ENCODE peak calls at places on chromosome 9, in eight cellular contexts. I, G, H, Y, K, T, Q and E are unnamed samples.

GRCh38 chr9:109912726-109913460 is 132.9 kb downstream of the PALM2AKAP2 start:
- DNase-seq in I (no peak), Y (no peak), T (peak), G (no peak), H (no peak), Q (no peak), K (no peak), E (no peak)

GRCh38 chr9:91127653-91128052 is 234.1 kb downstream of the AUH start:
- DNase-seq in Q (no peak), H (no peak), I (no peak), K (no peak), T (no peak), Y (no peak), G (no peak), E (no peak)

GRCh38 chr9:138071731-138072130 is 194.1 kb downstream of the CACNA1B start:
- DNase-seq in I (no peak), T (no peak), Y (no peak), H (no peak), Q (no peak), K (no peak), G (no peak), E (no peak)

GRCh38 chr9:113564804-113565237 is 101.3 kb downstream of the RGS3 start:
- DNase-seq in Y (peak), Q (no peak), K (peak), I (no peak), G (no peak), H (peak), T (peak), E (no peak)

GRCh38 chr9:92100237-92100911 is 14.8 kb downstream of the SPTLC1 start:
- DNase-seq in Y (no peak), I (no peak), K (peak), Q (no peak), T (peak), H (peak), G (no peak), E (peak)

GRCh38 chr9:128149951-128150593 is 819 bp downstream of the LCN2 start:
- DNase-seq in H (no peak), T (no peak), Y (no peak), G (no peak), Q (no peak), K (no peak), I (no peak), E (no peak)

GRCh38 chr9:76438841-76439588 is 20.0 kb upstream of the GCNT1 start:
- DNase-seq in H (no peak), Y (no peak), K (no peak), Q (no peak), I (no peak), T (no peak), G (no peak), E (no peak)

GRCh38 chr9:69871143-69871834 is 50.7 kb downstream of the CFAP95 start:
- DNase-seq in H (no peak), Y (no peak), I (no peak), T (peak), G (no peak), Q (no peak), K (no peak), E (no peak)

GRCh38 chr9:79615038-79615437 is 43.3 kb downstream of the TLE4 start:
- DNase-seq in G (no peak), Y (no peak), K (no peak), I (no peak), Q (no peak), H (no peak), T (no peak), E (no peak)

GRCh38 chr9:112338561-112338960 is 5.1 kb upstream of the PTBP3 start:
- DNase-seq in K (peak), G (no peak), T (peak), Y (no peak), I (no peak), Q (no peak), H (peak), E (peak)

GRCh38 chr9:107214915-107215314 is 68.2 kb upstream of the RAD23B start:
- DNase-seq in T (peak), Q (no peak), H (peak), I (no peak), K (peak), Y (no peak), G (no peak), E (no peak)

GRCh38 chr9:69758981-69759477 is 782 bp downstream of the PTAR1 start:
- DNase-seq in T (peak), I (no peak), Y (no peak), H (no peak), Q (no peak), K (no peak), G (no peak), E (no peak)

GRCh38 chr9:91781906-91782305 is 168.1 kb downstream of the ROR2 start:
- DNase-seq in I (no peak), H (no peak), Q (no peak), T (no peak), K (no peak), Y (no peak), G (no peak), E (no peak)

GRCh38 chr9:137721899-137722298 is 103.1 kb downstream of the EHMT1 start:
- DNase-seq in H (no peak), Y (no peak), Q (no peak), K (no peak), I (no peak), T (no peak), G (peak), E (no peak)

GRCh38 chr9:16721972-16722371 is 148.5 kb downstream of the BNC2 start:
- DNase-seq in I (no peak), K (peak), Q (no peak), Y (no peak), T (peak), G (no peak), H (peak), E (no peak)

GRCh38 chr9:27308691-27309390 is 11.9 kb upstream of the EQTN start:
- DNase-seq in H (no peak), Q (no peak), K (no peak), G (no peak), Y (no peak), T (no peak), I (no peak), E (no peak)

GRCh38 chr9:128456613-128457061 is 831 bp downstream of the ODF2 start:
- DNase-seq in Y (peak), H (peak), G (peak), K (peak), Q (peak), I (no peak), T (peak), E (peak)